ENCODE peak calls at places on chromosomes 7 and 10, in four cellular contexts. F is activated T-helper 1 cell treated with anti-CD3 and anti-CD28 coated beads, Interleukin-12 subunit alpha, Interleukin-12 subunit beta, Interleukin-2, Interleukin-4 antibody, amounts not matched to agents 30 ng/mL and 10 ng/mL and 1 ng/mL, durations not matched to agents 14 hours and 24 hours and 36 hours; J is type B pancreatic cell; O is activated CD4-positive, alpha-beta T cell treated with anti-CD3 and anti-CD28 coated beads, Interleukin-2, amount 10 ng/mL, durations not matched to agents 7 days and 5 days. N is an unnamed sample.

GRCh38 chr10:57992321-57993077 is 275.2 kb downstream of the IPMK start:
- DNase-seq in O (no peak), J (no peak), F (no peak), N (no peak)

GRCh38 chr7:157299613-157300405 is 37.0 kb upstream of the DNAJB6 start:
- DNase-seq in J (no peak), O (peak), F (no peak), N (no peak)

GRCh38 chr7:5622286-5622685 is 159.2 kb downstream of the RNF216 start:
- DNase-seq in O (no peak), F (no peak), J (no peak), N (no peak)

GRCh38 chr10:49200859-49201258 is 12.7 kb upstream of the TMEM273 start:
- DNase-seq in O (no peak), F (no peak), J (no peak), N (no peak)

GRCh38 chr10:124403548-124403947 is 15.2 kb downstream of the OAT start:
- DNase-seq in O (peak), F (peak), J (no peak), N (no peak)

GRCh38 chr7:86411804-86412203 is 231.9 kb upstream of the GRM3 start:
- DNase-seq in J (no peak), F (no peak), O (no peak), N (no peak)

GRCh38 chr7:26987338-26987737 is 108.5 kb downstream of the HOXA1 start:
- DNase-seq in F (no peak), O (no peak), J (no peak), N (no peak)

GRCh38 chr10:124918906-124919305 is 23.0 kb upstream of the ZRANB1 start:
- DNase-seq in J (no peak), O (no peak), F (no peak), N (no peak)

GRCh38 chr7:122301858-122302745 is 2.4 kb downstream of the FEZF1 start:
- DNase-seq in J (no peak), O (no peak), F (no peak), N (no peak)

GRCh38 chr10:13882112-13882711 is 295.4 kb downstream of the PRPF18 start:
- DNase-seq in O (no peak), F (no peak), J (no peak), N (no peak)

GRCh38 chr10:20247858-20248257 is 431.6 kb downstream of the PLXDC2 start:
- DNase-seq in F (no peak), O (no peak), J (no peak), N (no peak)

GRCh38 chr7:65448824-65449504 is 75.3 kb downstream of the ZNF92 start:
- DNase-seq in J (no peak), O (no peak), F (no peak), N (no peak)

GRCh38 chr10:98246911-98247820 is 20.8 kb downstream of the LOXL4 start:
- DNase-seq in J (peak), F (no peak), O (no peak), N (no peak)

GRCh38 chr7:38628630-38629385 is 2.4 kb downstream of the AMPH start:
- DNase-seq in O (no peak), F (no peak), J (no peak), N (no peak)

GRCh38 chr10:102918817-102919236 is 733 bp downstream of the CNNM2 start:
- DNase-seq in F (peak), J (no peak), O (peak), N (no peak)

GRCh38 chr7:70589010-70589409 is 542.9 kb upstream of the GALNT17 start:
- DNase-seq in O (no peak), J (no peak), F (no peak), N (no peak)

GRCh38 chr10:74888947-74889661 is 62.7 kb downstream of the KAT6B start:
- DNase-seq in J (no peak), F (no peak), O (no peak), N (no peak)

GRCh38 chr10:74263996-74264395 is 113.0 kb downstream of the ADK start:
- DNase-seq in J (no peak), O (no peak), F (no peak), N (no peak)